ENCODE peak calls at places on chromosome 12, in ten cellular contexts. G, J, W, K, A, R, E, V, Z and L are unnamed samples.

GRCh38 chr12:23472329-23472971 is 477.0 kb downstream of the SOX5 start:
- DNase-seq in K (no peak), Z (no peak), A (no peak), G (no peak), E (no peak), R (no peak), V (no peak), J (no peak), W (no peak), L (no peak)

GRCh38 chr12:13571035-13571434 is 374.5 kb downstream of the EMP1 start:
- DNase-seq in K (no peak), E (no peak), R (no peak), Z (no peak), J (no peak), V (no peak), W (no peak), G (no peak), A (no peak), L (no peak)

GRCh38 chr12:3667485-3667884 is 85.4 kb downstream of the CRACR2A start:
- DNase-seq in E (no peak), R (no peak), W (no peak), J (no peak), K (no peak), A (no peak), V (no peak), G (no peak), Z (no peak), L (no peak)

GRCh38 chr12:96749978-96750377 is 157.1 kb upstream of the NEDD1 start:
- DNase-seq in K (no peak), Z (no peak), J (no peak), V (no peak), E (no peak), G (no peak), R (no peak), W (no peak), A (no peak), L (no peak)

GRCh38 chr12:56413392-56413791 is 35.8 kb downstream of the TIMELESS start:
- DNase-seq in K (no peak), J (no peak), G (no peak), R (no peak), E (no peak), A (no peak), Z (no peak), W (no peak), V (no peak), L (no peak)

GRCh38 chr12:23536293-23536692 is 413.2 kb downstream of the SOX5 start:
- DNase-seq in G (no peak), K (no peak), J (no peak), Z (no peak), W (no peak), A (no peak), E (no peak), R (no peak), V (no peak), L (no peak)

GRCh38 chr12:4483885-4484823 is 38.5 kb upstream of the FGF6 start:
- DNase-seq in G (no peak), E (no peak), R (no peak), Z (no peak), W (no peak), J (no peak), V (no peak), A (no peak), K (no peak), L (no peak)

GRCh38 chr12:117685115-117685926 is 283.5 kb downstream of the KSR2 start:
- DNase-seq in V (no peak), Z (no peak), E (peak; percentile 88), G (no peak), R (peak; percentile 35), K (peak; percentile 55), J (no peak), A (peak; percentile 83), W (peak; percentile 94), L (no peak)

GRCh38 chr12:69789351-69789750 is 35.7 kb upstream of the MYRFL start:
- DNase-seq in E (no peak), K (no peak), G (no peak), W (no peak), R (no peak), J (no peak), A (no peak), V (no peak), Z (no peak), L (no peak)

GRCh38 chr12:54723653-54724256 is 75.6 kb upstream of the DCD start:
- DNase-seq in R (peak; percentile 18), K (no peak), A (no peak), G (no peak), V (no peak), Z (no peak), W (peak; percentile 5), E (peak; percentile 31), J (no peak), L (peak; percentile 7)

GRCh38 chr12:6297170-6297569 is 13.3 kb upstream of the PLEKHG6 start:
- DNase-seq in Z (no peak), A (no peak), V (no peak), E (no peak), J (no peak), K (no peak), W (no peak), G (no peak), R (no peak), L (no peak)

GRCh38 chr12:56840922-56841321 is 77.8 kb downstream of the HSD17B6 start:
- DNase-seq in W (no peak), K (no peak), Z (no peak), E (peak; percentile 12), J (no peak), G (no peak), A (peak; percentile 26), R (no peak), V (no peak), L (no peak)

GRCh38 chr12:113203852-113204760 is 17.2 kb upstream of the TPCN1 start:
- DNase-seq in A (no peak), W (no peak), E (peak; percentile 54), K (no peak), V (no peak), G (no peak), Z (no peak), R (no peak), J (no peak), L (no peak)

GRCh38 chr12:110347767-110348166 is 55.7 kb downstream of the ANAPC7 start:
- DNase-seq in A (no peak), K (no peak), R (no peak), W (no peak), G (no peak), V (no peak), E (no peak), J (no peak), Z (no peak), L (no peak)

GRCh38 chr12:100830003-100830795 is 35.6 kb downstream of the ANO4 start:
- DNase-seq in G (no peak), Z (no peak), K (no peak), A (no peak), J (no peak), W (no peak), V (no peak), E (no peak), R (no peak), L (no peak)

GRCh38 chr12:90152897-90153624 is 444.4 kb upstream of the ATP2B1 start:
- DNase-seq in A (no peak), Z (no peak), K (no peak), V (no peak), R (peak; percentile 48), J (no peak), E (peak; percentile 39), W (no peak), G (no peak), L (no peak)

GRCh38 chr12:111066744-111067437 is 146.5 kb upstream of the MYL2 start:
- DNase-seq in Z (no peak), V (no peak), K (peak; percentile 6), J (no peak), R (no peak), G (no peak), W (no peak), A (no peak), E (no peak), L (no peak)

GRCh38 chr12:76764856-76765255 is 941 bp downstream of the ZDHHC17 start:
- DNase-seq in G (no peak), W (peak; percentile 4), E (peak; percentile 33), A (peak; percentile 30), R (no peak), K (no peak), J (no peak), V (peak; percentile 15), Z (no peak), L (no peak)

GRCh38 chr12:10726945-10727344 is 3.8 kb upstream of the YBX3 start:
- DNase-seq in V (no peak), G (no peak), Z (no peak), R (no peak), W (no peak), A (no peak), J (no peak), K (no peak), E (no peak), L (no peak)